ENCODE peak calls at places on chromosomes 11 and 22, in four cellular contexts. Q is tibial nerve, V is erythroblast, I is upper lobe of left lung. C is an unnamed sample.

GRCh38 chr11:67276821-67277230 is 10.6 kb downstream of the GRK2 start:
- DNase-seq in Q (no peak), V (peak; percentile 76), I (peak; percentile 75), C (no peak)

GRCh38 chr11:13215157-13215556 is 62.4 kb upstream of the BMAL1 start:
- DNase-seq in Q (no peak), V (no peak), I (no peak), C (no peak)

GRCh38 chr11:108144615-108145014 is 23.2 kb downstream of the ACAT1 start:
- DNase-seq in Q (no peak), V (no peak), I (no peak), C (no peak)

GRCh38 chr11:87194985-87195820 is 157.5 kb downstream of the TMEM135 start:
- DNase-seq in Q (no peak), V (no peak), I (no peak), C (no peak)

GRCh38 chr11:73330569-73331093 is 22.6 kb downstream of the ARHGEF17 start:
- DNase-seq in Q (no peak), V (peak; percentile 14), I (no peak), C (no peak)

GRCh38 chr11:100687630-100688395 is 725 bp downstream of the ARHGAP42 start:
- DNase-seq in Q (peak; percentile 45), V (peak; percentile 55), I (peak; percentile 34), C (peak; percentile 65)

GRCh38 chr11:75823415-75823814 is 8.4 kb downstream of the UVRAG start:
- DNase-seq in Q (no peak), V (no peak), I (no peak), C (no peak)

GRCh38 chr11:6319001-6319878 is 1.1 kb downstream of the CAVIN3 start:
- DNase-seq in Q (peak; percentile 8), V (no peak), I (peak; percentile 47), C (peak; percentile 59)

GRCh38 chr22:38923463-38924196 is 33.8 kb upstream of the APOBEC3A start:
- DNase-seq in Q (peak; percentile 67), V (no peak), I (peak; percentile 84), C (no peak)

GRCh38 chr11:69950120-69950519 is 128.0 kb upstream of the ANO1 start:
- DNase-seq in Q (no peak), V (peak; percentile 78), I (no peak), C (peak; percentile 74)

GRCh38 chr11:83070044-83070877 is 1.4 kb downstream of the RAB30 start:
- DNase-seq in Q (no peak), V (peak; percentile 60), I (no peak), C (no peak)

GRCh38 chr11:75849917-75850316 is 34.9 kb downstream of the UVRAG start:
- DNase-seq in Q (no peak), V (peak; percentile 37), I (no peak), C (no peak)

GRCh38 chr22:17969732-17970131 is 54.6 kb downstream of the MICAL3 start:
- DNase-seq in Q (no peak), V (no peak), I (no peak), C (no peak)

GRCh38 chr22:29183971-29184595 is 21.6 kb upstream of the EMID1 start:
- DNase-seq in Q (no peak), V (no peak), I (no peak), C (no peak)

GRCh38 chr22:49784630-49784971 is 43.1 kb downstream of the BRD1 start:
- DNase-seq in Q (no peak), V (no peak), I (no peak), C (no peak)

GRCh38 chr11:10638285-10638684 is 55.3 kb downstream of the IRAG1 start:
- DNase-seq in Q (peak; percentile 30), V (no peak), I (no peak), C (no peak)

GRCh38 chr11:129115652-129116585 is 76.2 kb downstream of the ARHGAP32 start:
- DNase-seq in Q (no peak), V (no peak), I (no peak), C (no peak)

GRCh38 chr22:38924197-38924952 is 33.0 kb upstream of the APOBEC3A start:
- DNase-seq in Q (peak; percentile 67), V (peak; percentile 32), I (peak; percentile 83), C (no peak)

GRCh38 chr22:33035276-33035863 is 22.8 kb downstream of the SYN3 start:
- DNase-seq in Q (no peak), V (no peak), I (no peak), C (no peak)

GRCh38 chr11:117071344-117071787 is 26.9 kb downstream of the SIK3 start:
- DNase-seq in Q (peak; percentile 71), V (peak; percentile 88), I (peak; percentile 34), C (peak; percentile 89)

GRCh38 chr11:33942954-33943353 is 51.1 kb upstream of the LMO2 start:
- DNase-seq in Q (peak; percentile 60), V (peak; percentile 23), I (no peak), C (no peak)

GRCh38 chr22:23763579-23764331 is 965 bp downstream of the C22orf15 start:
- DNase-seq in Q (no peak), V (peak; percentile 20), I (peak; percentile 41), C (no peak)

GRCh38 chr22:43275545-43275981 is 67.6 kb downstream of the SCUBE1 start:
- DNase-seq in Q (no peak), V (no peak), I (no peak), C (no peak)

GRCh38 chr22:42132457-42132856 is 1.8 kb upstream of the CYP2D6 start:
- DNase-seq in Q (no peak), V (no peak), I (no peak), C (no peak)

GRCh38 chr22:42138972-42139371 is 8.4 kb upstream of the CYP2D6 start:
- DNase-seq in Q (no peak), V (no peak), I (no peak), C (no peak)

GRCh38 chr22:42142771-42143461 is 12.3 kb upstream of the CYP2D6 start:
- DNase-seq in Q (no peak), V (no peak), I (no peak), C (peak; percentile 98)

GRCh38 chr22:42134033-42135020 is 3.7 kb upstream of the CYP2D6 start:
- DNase-seq in Q (no peak), V (no peak), I (no peak), C (no peak)

DNA sequence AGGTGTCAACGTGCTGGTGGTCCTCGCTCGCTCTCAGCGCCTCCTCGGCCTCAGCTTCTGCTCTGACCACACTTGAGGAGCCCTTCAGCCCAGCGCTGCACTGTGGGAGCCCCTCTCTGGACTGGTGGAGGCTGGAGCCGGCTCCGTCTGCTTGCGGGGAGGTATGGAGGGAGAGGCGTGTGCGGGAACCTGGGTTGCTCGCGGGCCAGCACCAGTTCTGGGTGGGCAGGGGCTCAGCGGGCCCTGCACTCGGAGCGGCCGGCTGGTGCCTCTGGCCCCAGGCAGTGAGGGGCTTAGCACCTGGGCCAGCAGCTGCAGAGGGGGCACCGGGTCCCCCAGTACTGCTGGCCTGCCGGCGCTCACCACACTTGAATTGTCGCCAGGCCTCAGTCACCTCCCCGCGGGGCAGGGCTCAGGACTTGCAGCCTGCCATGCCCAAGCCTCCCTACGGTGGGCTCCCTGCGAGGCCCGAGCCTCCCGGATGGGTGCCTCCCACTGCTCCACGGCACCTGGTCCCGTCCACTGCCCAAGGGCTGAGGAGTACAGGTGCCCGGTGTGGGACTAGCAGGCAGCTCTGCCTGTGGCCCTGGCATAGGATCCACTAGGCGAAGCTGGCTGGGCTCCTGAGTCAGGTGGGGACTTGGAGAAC is 7.6 kb upstream of the CYP2D6 start:
- DNase-seq in Q (no peak), V (no peak), I (no peak), C (no peak)
- TF ChIP-seq POLR2A in Q (no peak), V (no peak), I (no peak), C (no peak)

DNA sequence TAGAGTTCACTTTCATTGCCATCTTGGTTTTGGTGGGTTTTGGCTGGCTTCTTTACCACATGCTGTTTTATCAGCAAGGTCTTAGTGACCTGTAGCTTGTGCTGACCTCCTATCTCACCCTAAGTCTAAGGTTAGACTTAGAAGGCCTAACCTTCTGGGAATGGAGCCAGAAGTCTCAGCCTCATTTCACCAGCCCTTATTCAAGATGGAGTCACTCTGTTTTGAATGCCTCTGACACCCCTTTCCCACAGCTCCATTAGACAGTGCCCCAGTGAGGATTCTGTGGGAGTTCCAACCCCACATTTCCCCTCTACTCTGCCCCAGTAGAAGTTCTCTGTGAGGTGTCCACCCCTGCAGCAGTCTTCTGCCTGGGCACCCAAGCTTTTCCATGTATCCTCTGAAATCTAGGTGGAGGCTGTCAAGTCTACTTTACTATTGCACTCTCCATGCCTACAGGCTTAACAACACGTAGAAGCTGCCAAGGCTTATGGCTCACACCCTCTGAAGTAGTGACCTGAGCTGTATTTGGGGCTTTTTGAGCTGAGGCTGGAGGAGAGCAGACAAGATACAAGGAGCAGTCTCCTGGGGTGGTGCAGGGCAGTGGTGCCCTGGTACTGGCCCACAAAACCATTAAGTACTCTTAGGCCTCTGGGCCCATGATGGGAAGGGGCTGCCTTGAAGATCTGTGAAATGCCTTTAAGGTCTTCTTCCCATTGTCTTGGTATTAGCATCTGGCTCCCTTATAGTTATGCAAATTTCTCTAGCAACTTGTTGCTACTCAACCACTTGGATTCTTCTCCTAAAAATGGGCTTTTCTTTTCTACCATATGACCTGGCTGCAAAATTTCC is 65.9 kb upstream of the SC5D start:
- DNase-seq in Q (no peak), V (no peak), I (no peak), C (no peak)
- TF ChIP-seq POLR2A in Q (no peak), V (no peak), I (no peak), C (no peak)

GRCh38 chr11:65916391-65916790 is 2.5 kb downstream of the C11orf68 start:
- DNase-seq in Q (no peak), V (no peak), I (no peak), C (no peak)

GRCh38 chr11:65917077-65917433 is 1.8 kb downstream of the C11orf68 start:
- DNase-seq in Q (no peak), V (no peak), I (no peak), C (no peak)

GRCh38 chr11:65917434-65918210 is 1.2 kb downstream of the C11orf68 start:
- DNase-seq in Q (no peak), V (no peak), I (no peak), C (no peak)

GRCh38 chr11:65915101-65915820 is 3.6 kb downstream of the C11orf68 start:
- DNase-seq in Q (no peak), V (no peak), I (no peak), C (no peak)

DNA sequence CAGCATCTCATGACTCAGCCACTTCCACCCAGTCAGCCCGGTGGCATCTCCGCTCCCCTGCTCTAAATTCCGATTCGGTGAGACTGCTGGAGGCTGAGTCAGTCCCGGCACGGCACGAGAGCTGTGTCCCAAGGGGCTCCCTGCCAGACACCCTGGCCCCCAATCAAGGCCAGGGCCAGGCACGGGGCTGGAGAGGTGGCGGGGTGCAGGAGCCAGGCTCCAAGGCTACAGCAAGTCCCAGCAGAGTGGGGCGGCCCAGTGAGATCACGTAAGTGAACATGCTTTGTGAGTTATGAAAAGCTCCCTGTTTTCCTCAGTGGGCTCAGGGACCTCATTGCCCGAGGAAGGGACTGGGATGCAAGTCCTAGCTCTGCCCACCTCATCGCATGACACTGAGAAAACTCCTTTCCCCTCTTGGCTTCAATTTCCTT is 3.0 kb downstream of the C11orf68 start:
- DNase-seq in Q (peak; percentile 59), V (no peak), I (peak; percentile 81), C (peak; percentile 56)
- TF ChIP-seq POLR2A in Q (no peak), V (peak; percentile 48), I (no peak), C (no peak)

DNA sequence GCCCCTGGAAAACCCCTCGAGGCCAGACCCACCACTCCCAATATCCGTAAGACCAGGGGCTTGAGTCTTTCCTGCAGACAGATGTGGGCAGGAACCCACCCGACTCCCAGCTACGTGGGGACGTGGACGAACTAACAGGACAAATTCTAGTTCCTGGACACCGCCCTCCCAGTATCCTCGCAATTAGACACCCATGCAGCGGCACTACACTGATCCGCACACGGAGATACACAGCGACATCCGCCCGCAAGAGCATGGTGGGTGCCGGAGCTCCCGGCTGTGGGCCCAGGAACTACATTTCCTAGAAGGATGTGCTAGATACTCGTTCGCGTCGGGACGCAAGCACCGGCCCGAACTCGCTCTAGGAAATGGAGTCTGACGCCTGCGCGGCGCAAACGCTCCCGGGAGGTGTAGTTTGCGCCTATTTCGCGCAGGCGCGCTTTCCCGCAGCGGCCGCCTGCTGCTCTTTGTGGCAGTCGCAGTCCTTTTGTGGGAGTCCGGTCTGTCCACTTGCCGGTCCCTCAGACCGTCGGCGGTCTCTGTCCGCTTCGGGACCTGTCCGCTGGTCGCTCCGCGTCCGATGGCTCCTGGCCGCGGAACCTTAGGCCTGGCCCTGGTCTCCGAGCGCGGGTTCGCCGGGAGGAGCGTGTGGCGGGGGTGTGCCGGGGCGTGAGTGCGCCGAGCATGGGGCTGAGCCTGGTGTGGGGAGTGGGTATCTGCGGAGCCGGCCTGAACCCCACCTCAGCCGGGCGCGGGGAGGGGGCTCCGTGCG is at the start of gene ZNF74:
- DNase-seq in Q (peak; percentile 75), V (peak; percentile 86), I (peak; percentile 94), C (peak; percentile 93)
- TF ChIP-seq POLR2A in Q (peak; percentile 53), V (peak; percentile 76), I (no peak), C (peak; percentile 73)

C was measured in right lobe of liver.